ENCODE peak calls at places on chromosomes 3 and 15, in five cellular contexts. A is upper lobe of right lung; H is tibial artery; W is CD8-positive, alpha-beta memory T cell; L is ovary. U is an unnamed sample. For H3K36me3, the result is how much of the 10 kb centered on the place peaks cover.

GRCh38 chr3:171334465-171334811 is 125.8 kb downstream of the TNIK start:
- DNase-seq in A (peak), H (no peak), W (no peak), L (no peak), U (no peak)

GRCh38 chr3:24686764-24687163 is 192.1 kb upstream of the THRB start:
- DNase-seq in A (no peak), H (no peak), W (no peak), L (no peak), U (no peak)

GRCh38 chr3:71581451-71581980 is 2.0 kb downstream of the FOXP1 start:
- DNase-seq in A (peak), H (peak), W (peak), L (peak), U (peak)

GRCh38 chr3:171230857-171231256 is 204.3 kb upstream of the SLC2A2 start:
- DNase-seq in A (no peak), H (no peak), W (no peak), L (no peak), U (no peak)

GRCh38 chr3:149813367-149814281 is 609 bp downstream of the RNF13 start:
- DNase-seq in A (peak), H (no peak), W (peak), L (no peak), U (peak)

GRCh38 chr3:135456182-135456790 is 509.2 kb upstream of the PPP2R3A start:
- DNase-seq in A (no peak), H (no peak), W (no peak), L (no peak), U (no peak)

GRCh38 chr3:197989651-197990050 is 29.6 kb downstream of the LMLN start:
- DNase-seq in A (no peak), H (no peak), W (no peak), L (peak), U (no peak)

GRCh38 chr3:44996556-44996969 is 20.5 kb downstream of the EXOSC7 start:
- DNase-seq in A (no peak), H (no peak), W (no peak), L (no peak), U (no peak)

GRCh38 chr15:41504751-41505492 is 8.7 kb downstream of the LTK start:
- DNase-seq in A (no peak), H (no peak), W (no peak), L (no peak), U (no peak)

GRCh38 chr3:39935261-39935660 is 125.9 kb downstream of the MYRIP start:
- DNase-seq in A (no peak), H (no peak), W (no peak), L (no peak), U (no peak)

GRCh38 chr15:61195116-61196002 is 33.7 kb downstream of the RORA start:
- DNase-seq in A (no peak), H (no peak), W (no peak), L (no peak), U (peak)

GRCh38 chr3:29100292-29100691 is 180.6 kb upstream of the RBMS3 start:
- DNase-seq in A (no peak), H (no peak), W (no peak), L (no peak), U (no peak)

GRCh38 chr3:54122046-54122801 is at the start of gene CACNA2D3:
- DNase-seq in A (peak), H (no peak), W (no peak), L (peak), U (no peak)

GRCh38 chr3:175002732-175003143 is 143.6 kb downstream of the NAALADL2 start:
- DNase-seq in A (no peak), H (no peak), W (no peak), L (no peak), U (no peak)

GRCh38 chr15:58241872-58242271 is 103.7 kb downstream of the AQP9 start:
- DNase-seq in A (no peak), H (no peak), W (no peak), L (no peak), U (no peak)

GRCh38 chr15:74896316-74896715 is 6.5 kb downstream of the MPI start:
- DNase-seq in A (no peak), H (no peak), W (no peak), L (no peak), U (no peak)

GRCh38 chr3:125367403-125368230 is 7.5 kb downstream of the ZNF148 start:
- DNase-seq in A (no peak), H (no peak), W (no peak), L (no peak), U (no peak)

GRCh38 chr3:169077394-169077906 is 586.1 kb downstream of the MECOM start:
- DNase-seq in A (no peak), H (no peak), W (no peak), L (no peak), U (no peak)

GRCh38 chr3:108441081-108441507 is 69.3 kb downstream of the MYH15 start:
- DNase-seq in A (no peak), H (no peak), W (no peak), L (no peak), U (no peak)

GRCh38 chr3:150449169-150449721 is 41.1 kb downstream of the TSC22D2 start:
- DNase-seq in A (no peak), H (no peak), W (no peak), L (no peak), U (no peak)

GRCh38 chr15:88243156-88243555 is 13.4 kb downstream of the NTRK3 start:
- DNase-seq in A (no peak), H (no peak), W (no peak), L (no peak), U (no peak)

GRCh38 chr15:99956022-99956775 is 223.0 kb upstream of the LYSMD4 start:
- DNase-seq in A (no peak), H (no peak), W (no peak), L (no peak), U (no peak)

GRCh38 chr15:77624868-77625267 is 7.8 kb downstream of the LINGO1 start:
- DNase-seq in A (no peak), H (no peak), W (no peak), L (no peak), U (no peak)

GRCh38 chr15:77627067-77627466 is 5.6 kb downstream of the LINGO1 start:
- DNase-seq in A (no peak), H (no peak), W (no peak), L (no peak), U (no peak)

GRCh38 chr15:77623878-77624524 is 8.7 kb downstream of the LINGO1 start:
- DNase-seq in A (no peak), H (no peak), W (no peak), L (no peak), U (no peak)

GRCh38 chr15:77626002-77626401 is 6.7 kb downstream of the LINGO1 start:
- DNase-seq in A (no peak), H (no peak), W (no peak), L (no peak), U (no peak)

GRCh38 chr15:77625376-77625775 is 7.3 kb downstream of the LINGO1 start:
- DNase-seq in A (no peak), H (no peak), W (no peak), L (no peak), U (no peak)
- H3K36me3 ChIP-seq in A (under half), H (under half), W (under half), L (under half), U (under half)

DNA sequence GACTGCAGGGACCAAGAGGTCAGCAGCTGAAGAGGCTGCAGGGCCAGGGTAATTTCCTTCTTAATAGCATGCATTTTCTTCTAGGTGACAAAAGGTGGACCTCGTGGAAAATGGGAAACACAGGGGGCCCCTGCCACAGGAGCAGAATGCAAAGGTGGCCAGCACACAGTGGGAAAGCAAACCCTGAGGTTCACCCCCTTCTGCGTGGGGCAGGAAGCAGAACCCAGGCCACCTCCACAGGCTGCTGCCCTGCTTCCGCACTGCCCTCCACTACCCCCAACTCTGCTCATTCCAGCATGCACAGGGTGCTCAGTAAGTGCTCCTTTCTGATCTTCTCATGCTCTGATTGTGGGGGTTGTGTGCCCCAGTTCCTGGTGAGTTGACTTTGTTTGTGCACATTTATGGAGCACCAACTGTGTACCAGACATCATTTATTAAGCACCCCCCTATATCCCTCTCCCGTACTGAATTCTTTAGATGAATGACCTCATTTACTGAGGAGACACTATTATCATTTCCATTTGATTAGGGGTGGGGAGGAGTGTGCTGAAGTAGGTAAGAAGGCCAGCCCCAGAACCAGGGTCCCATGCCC is 12.7 kb upstream of the FGD5 start:
- DNase-seq in A (peak), H (no peak), W (no peak), L (no peak), U (no peak)
- H3K27ac ChIP-seq in A (peak), H (no peak), W (no peak), L (no peak), U (no peak)

GRCh38 chr3:184145120-184145524 is 10.0 kb downstream of the EIF2B5 start:
- DNase-seq in A (peak), H (no peak), W (peak), L (no peak), U (peak)
- H3K36me3 ChIP-seq in A (half or more), H (half or more), W (under half), L (under half), U (half or more)

DNA sequence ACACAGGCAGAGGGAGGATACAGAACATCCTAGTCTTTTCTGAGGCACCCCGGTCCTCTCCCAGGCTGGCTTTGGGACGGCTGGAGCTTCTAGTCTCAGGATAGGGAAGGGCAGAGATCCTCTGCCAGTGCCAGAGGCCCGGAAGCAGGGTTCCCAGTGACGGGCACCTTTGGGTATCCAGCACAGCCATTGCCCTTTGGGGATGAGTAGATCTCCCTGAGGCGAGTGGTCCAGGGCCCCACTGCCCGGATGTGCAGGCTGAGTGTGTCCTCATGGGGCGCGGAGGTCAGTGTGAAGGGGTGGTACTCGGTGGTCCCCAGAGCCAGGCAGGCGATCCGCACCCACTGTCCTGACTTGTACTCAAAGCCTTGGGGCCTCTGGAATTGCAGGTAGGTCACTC is 18.3 kb downstream of the DUOX2 start:
- DNase-seq in A (no peak), H (peak), W (no peak), L (no peak), U (no peak)
- H3K27ac ChIP-seq in A (no peak), H (no peak), W (no peak), L (no peak), U (no peak)

GRCh38 chr3:9794400-9794799 is 1.5 kb downstream of the ARPC4 start:
- DNase-seq in A (no peak), H (no peak), W (no peak), L (no peak), U (no peak)
- H3K36me3 ChIP-seq in A (under half), H (under half), W (under half), L (under half), U (half or more)

GRCh38 chr15:22952826-22953579 is 27.2 kb downstream of the CYFIP1 start:
- DNase-seq in A (no peak), H (no peak), W (no peak), L (peak), U (no peak)
- H3K27ac ChIP-seq in A (no peak), H (peak), W (no peak), L (no peak), U (no peak)

U was measured in naive thymus-derived CD4-positive, alpha-beta T cell.